ENCODE peak calls at places on chromosomes 2 and 18, in six cellular contexts. U, P, X, M, G and Z are unnamed samples.

GRCh38 chr18:24726727-24727539 is 266.5 kb downstream of the HRH4 start:
- DNase-seq in U (peak; percentile 90), P (peak; percentile 80), X (peak; percentile 60), M (peak; percentile 62), G (peak; percentile 90), Z (peak; percentile 51)

GRCh38 chr18:22106536-22107292 is 62.7 kb upstream of the GATA6 start:
- DNase-seq in U (no peak), P (peak; percentile 85), X (no peak), M (peak; percentile 74), G (peak; percentile 5), Z (no peak)

GRCh38 chr2:206084468-206084869 is 1.5 kb downstream of the INO80D start:
- DNase-seq in U (peak; percentile 92), P (peak; percentile 95), X (peak; percentile 83), M (peak; percentile 45), G (peak; percentile 62), Z (no peak)

GRCh38 chr18:47893047-47893446 is 37.4 kb downstream of the SMAD2 start:
- DNase-seq in U (no peak), P (no peak), X (no peak), M (no peak), G (no peak), Z (no peak)

GRCh38 chr18:32509121-32509520 is 38.4 kb upstream of the GAREM1 start:
- DNase-seq in U (no peak), P (no peak), X (no peak), M (no peak), G (no peak), Z (no peak)

GRCh38 chr2:225691711-225692110 is 292.2 kb downstream of the NYAP2 start:
- DNase-seq in U (no peak), P (no peak), X (no peak), M (no peak), G (no peak), Z (no peak)

GRCh38 chr2:174477772-174478171 is 9.1 kb downstream of the GPR155 start:
- DNase-seq in U (no peak), P (no peak), X (no peak), M (no peak), G (no peak), Z (no peak)

GRCh38 chr2:109396338-109397180 is 217.2 kb downstream of the SEPTIN10 start:
- DNase-seq in U (no peak), P (peak; percentile 46), X (no peak), M (no peak), G (no peak), Z (no peak)

GRCh38 chr2:46873632-46874068 is 42.0 kb downstream of the MCFD2 start:
- DNase-seq in U (peak; percentile 99), P (peak; percentile 91), X (peak; percentile 92), M (peak; percentile 8), G (peak; percentile 94), Z (no peak)

GRCh38 chr2:74031203-74031602 is 46.5 kb downstream of the TET3 start:
- DNase-seq in U (no peak), P (no peak), X (no peak), M (no peak), G (no peak), Z (no peak)

GRCh38 chr2:48717826-48718225 is 37.7 kb downstream of the LHCGR start:
- DNase-seq in U (no peak), P (no peak), X (no peak), M (no peak), G (peak; percentile 67), Z (no peak)

GRCh38 chr2:218284106-218284811 is 8.0 kb downstream of the TMBIM1 start:
- DNase-seq in U (peak; percentile 86), P (no peak), X (peak; percentile 83), M (no peak), G (peak; percentile 87), Z (no peak)

GRCh38 chr2:66032376-66032775 is 402.5 kb upstream of the MEIS1 start:
- DNase-seq in U (no peak), P (peak; percentile 21), X (no peak), M (no peak), G (no peak), Z (no peak)

GRCh38 chr2:230226090-230226551 is 585 bp downstream of the SP140 start:
- DNase-seq in U (no peak), P (no peak), X (no peak), M (no peak), G (no peak), Z (no peak)

GRCh38 chr18:9081940-9082339 is 20.6 kb upstream of the NDUFV2 start:
- DNase-seq in U (no peak), P (no peak), X (no peak), M (no peak), G (no peak), Z (no peak)

GRCh38 chr2:206615417-206616089 is 26.7 kb upstream of the FAM237A start:
- DNase-seq in U (no peak), P (peak; percentile 24), X (no peak), M (no peak), G (no peak), Z (no peak)

GRCh38 chr18:79856119-79857080 is 58.7 kb downstream of the KCNG2 start:
- DNase-seq in U (peak; percentile 25), P (peak; percentile 92), X (no peak), M (peak; percentile 58), G (peak; percentile 66), Z (no peak)

GRCh38 chr2:216012133-216012829 is 1.1 kb downstream of the MREG start:
- DNase-seq in U (peak; percentile 47), P (no peak), X (peak; percentile 42), M (no peak), G (no peak), Z (no peak)